ENCODE peak calls at places on chromosomes 13 and 19, in nine cellular contexts. W, P, S, R, I, V, B, G and F are unnamed samples.

GRCh38 chr19:5966215-5966614 is 11.7 kb downstream of the RANBP3 start:
- DNase-seq in G (no peak), W (no peak), R (no peak), V (no peak), S (no peak), P (no peak), I (no peak), B (no peak), F (peak)

GRCh38 chr13:97356592-97356991 is 77.4 kb upstream of the RAP2A start:
- DNase-seq in I (no peak), V (no peak), B (no peak), R (no peak), P (no peak), G (no peak), S (no peak), W (no peak), F (no peak)

GRCh38 chr13:22757530-22758120 is 423.2 kb upstream of the SGCG start:
- DNase-seq in V (no peak), S (no peak), W (no peak), G (peak), R (no peak), B (no peak), I (no peak), P (no peak), F (peak)

GRCh38 chr19:489418-490196 is 6.7 kb upstream of the MADCAM1 start:
- DNase-seq in I (no peak), V (peak), P (no peak), G (no peak), B (no peak), R (no peak), W (no peak), S (no peak), F (peak)

GRCh38 chr19:10552596-10553053 is 8.9 kb downstream of the ATG4D start:
- DNase-seq in G (no peak), S (no peak), I (no peak), B (no peak), V (no peak), R (no peak), W (peak), P (no peak), F (no peak)

GRCh38 chr19:6039541-6040225 is 61.7 kb upstream of the RANBP3 start:
- DNase-seq in B (no peak), R (no peak), V (no peak), G (no peak), I (peak), W (no peak), P (no peak), S (no peak), F (no peak)

GRCh38 chr13:52371736-52372247 is 34.2 kb downstream of the THSD1 start:
- DNase-seq in R (no peak), W (no peak), V (peak), S (no peak), G (no peak), P (peak), I (no peak), B (no peak), F (no peak)

GRCh38 chr19:47176627-47177090 is 46.0 kb downstream of the SAE1 start:
- DNase-seq in W (no peak), I (peak), G (no peak), R (no peak), S (no peak), V (peak), B (no peak), P (no peak), F (no peak)

GRCh38 chr13:36445806-36446423 is 13.6 kb downstream of the CCNA1 start:
- DNase-seq in W (no peak), V (no peak), B (no peak), I (no peak), G (no peak), S (no peak), R (no peak), P (no peak), F (no peak)

GRCh38 chr13:106381083-106381482 is 154.4 kb downstream of the EFNB2 start:
- DNase-seq in W (no peak), I (no peak), S (no peak), R (no peak), P (no peak), V (no peak), G (no peak), B (no peak), F (peak)

GRCh38 chr19:5025027-5025426 is 56.1 kb downstream of the KDM4B start:
- DNase-seq in R (no peak), W (no peak), P (no peak), I (no peak), V (no peak), G (no peak), B (no peak), S (no peak), F (no peak)

GRCh38 chr13:92187378-92187989 is 789.1 kb downstream of the GPC5 start:
- DNase-seq in R (no peak), P (peak), S (no peak), B (no peak), V (peak), W (peak), G (peak), I (no peak), F (peak)

GRCh38 chr13:44218501-44219240 is 155.0 kb upstream of the SERP2 start:
- DNase-seq in I (no peak), B (no peak), G (peak), V (no peak), R (no peak), P (no peak), S (peak), W (peak), F (no peak)

GRCh38 chr13:35468195-35468594 is 8.3 kb downstream of the MAB21L1 start:
- DNase-seq in B (no peak), G (no peak), S (no peak), W (no peak), P (no peak), R (no peak), I (no peak), V (peak), F (no peak)

GRCh38 chr13:28558126-28558525 is 63.2 kb upstream of the FLT1 start:
- DNase-seq in G (no peak), P (no peak), I (no peak), B (no peak), S (no peak), W (no peak), V (peak), R (no peak), F (no peak)

GRCh38 chr13:106689906-106690305 is 122.0 kb upstream of the ARGLU1 start:
- DNase-seq in S (no peak), R (no peak), B (no peak), P (no peak), V (no peak), W (no peak), G (no peak), I (no peak), F (no peak)

GRCh38 chr13:44243198-44243852 is 130.3 kb upstream of the SERP2 start:
- DNase-seq in G (no peak), B (no peak), I (no peak), W (no peak), R (no peak), P (peak), V (peak), S (no peak), F (peak)

GRCh38 chr13:69591437-69591836 is 516.2 kb upstream of the ATXN8OS start:
- DNase-seq in P (no peak), G (no peak), S (no peak), I (no peak), R (no peak), V (no peak), W (no peak), B (no peak), F (no peak)

GRCh38 chr13:32134241-32134801 is 102.7 kb downstream of the FRY start:
- DNase-seq in B (no peak), S (no peak), P (no peak), I (no peak), V (peak), W (no peak), G (no peak), R (no peak), F (no peak)

GRCh38 chr19:42325896-42326771 is 699 bp downstream of the MEGF8 start:
- DNase-seq in P (no peak), B (no peak), V (no peak), S (no peak), W (peak), G (no peak), R (no peak), I (no peak), F (no peak)

GRCh38 chr13:46295531-46296464 is 84.1 kb downstream of the LRRC63 start:
- DNase-seq in G (no peak), B (no peak), V (peak), W (no peak), R (no peak), S (no peak), P (no peak), I (peak), F (no peak)

GRCh38 chr13:112942689-112943308 is 26.2 kb upstream of the MCF2L start:
- DNase-seq in I (peak), P (peak), V (peak), G (peak), W (peak), S (peak), B (peak), R (peak), F (peak)

GRCh38 chr19:50500060-50500752 is 10.8 kb downstream of the JOSD2 start:
- DNase-seq in B (no peak), P (no peak), V (no peak), I (no peak), G (peak), S (no peak), W (no peak), R (no peak), F (peak)

GRCh38 chr19:16608290-16608704 is 19.7 kb downstream of the MED26 start:
- DNase-seq in I (no peak), W (no peak), B (no peak), S (no peak), P (no peak), V (peak), G (no peak), R (peak), F (peak)

GRCh38 chr13:44919103-44919804 is 70.0 kb downstream of the NUFIP1 start:
- DNase-seq in I (no peak), W (no peak), B (no peak), S (no peak), V (no peak), P (no peak), R (no peak), G (no peak), F (no peak)

GRCh38 chr19:10726268-10726667 is 8.4 kb downstream of the DNM2 start:
- DNase-seq in I (no peak), W (no peak), R (no peak), V (no peak), G (no peak), P (no peak), S (no peak), B (no peak), F (no peak)

GRCh38 chr19:45774765-45775164 is 5.7 kb upstream of the SIX5 start:
- DNase-seq in S (no peak), G (no peak), B (no peak), I (no peak), P (no peak), W (peak), R (no peak), V (no peak), F (no peak)

GRCh38 chr13:103140001-103140671 is 73.9 kb upstream of the SLC10A2 start:
- DNase-seq in P (no peak), B (no peak), W (no peak), I (no peak), G (peak), S (no peak), R (no peak), V (no peak), F (peak)